ENCODE peak calls at places on chromosome 22, in five cellular contexts. X is IMR-90, L is H9, P is H1, B is neuronal stem cell. I is an unnamed sample.

GRCh38 chr22:40258463-40259046 is 80.8 kb downstream of the TNRC6B start:
- DNase-seq in X (peak; percentile 40), L (no peak), P (no peak), B (no peak), I (peak; percentile 13)

GRCh38 chr22:29813563-29813962 is 24.5 kb downstream of the ASCC2 start:
- DNase-seq in X (no peak), L (no peak), P (no peak), B (no peak), I (peak; percentile 74)

GRCh38 chr22:26295583-26296126 is 126.4 kb downstream of the SEZ6L start:
- DNase-seq in X (no peak), L (no peak), P (no peak), B (no peak), I (no peak)

GRCh38 chr22:27726726-27727449 is 74.7 kb downstream of the MN1 start:
- DNase-seq in X (peak; percentile 34), L (no peak), P (no peak), B (no peak), I (peak; percentile 3)

GRCh38 chr22:33028191-33028700 is 29.9 kb downstream of the SYN3 start:
- DNase-seq in X (no peak), L (no peak), P (peak; percentile 39), B (no peak), I (no peak)

GRCh38 chr22:19806213-19807160 is 45.9 kb downstream of the TBX1 start:
- DNase-seq in X (no peak), L (no peak), P (no peak), B (no peak), I (no peak)

GRCh38 chr22:36350751-36351594 is 36.8 kb downstream of the MYH9 start:
- DNase-seq in X (peak; percentile 75), L (no peak), P (no peak), B (no peak), I (peak; percentile 58)

GRCh38 chr22:23501244-23501643 is 78.8 kb downstream of the IGLL1 start:
- DNase-seq in X (no peak), L (no peak), P (no peak), B (no peak), I (no peak)

GRCh38 chr22:37485006-37485713 is 1.0 kb downstream of the MFNG start:
- DNase-seq in X (no peak), L (no peak), P (no peak), B (no peak), I (no peak)

GRCh38 chr22:17888855-17889254 is 114.6 kb upstream of the BID start:
- DNase-seq in X (peak; percentile 47), L (peak; percentile 63), P (peak; percentile 60), B (no peak), I (no peak)

GRCh38 chr22:40498454-40499186 is 128.2 kb downstream of the SGSM3 start:
- DNase-seq in X (peak; percentile 97), L (no peak), P (no peak), B (no peak), I (peak; percentile 91)

GRCh38 chr22:47177334-47177815 is 414.9 kb downstream of the TBC1D22A start:
- DNase-seq in X (no peak), L (peak; percentile 11), P (no peak), B (no peak), I (no peak)

GRCh38 chr22:23180301-23180892 is at the start of gene BCR:
- DNase-seq in X (peak; percentile 65), L (no peak), P (no peak), B (no peak), I (peak; percentile 74)

GRCh38 chr22:24421428-24421931 is 5.9 kb upstream of the ADORA2A start:
- DNase-seq in X (no peak), L (peak; percentile 91), P (peak; percentile 84), B (no peak), I (no peak)

GRCh38 chr22:33796494-33796893 is 123.8 kb downstream of the LARGE1 start:
- DNase-seq in X (no peak), L (no peak), P (no peak), B (no peak), I (no peak)

GRCh38 chr22:26681395-26681821 is 24.0 kb downstream of the MIAT start:
- DNase-seq in X (peak; percentile 67), L (peak; percentile 77), P (peak; percentile 60), B (peak; percentile 62), I (no peak)

GRCh38 chr22:40425082-40425481 is 54.7 kb downstream of the SGSM3 start:
- DNase-seq in X (no peak), L (no peak), P (no peak), B (no peak), I (no peak)

GRCh38 chr22:26998134-26998533 is 340.7 kb downstream of the MIAT start:
- DNase-seq in X (no peak), L (no peak), P (no peak), B (no peak), I (no peak)

GRCh38 chr22:24694971-24695928 is 79.3 kb downstream of the PIWIL3 start:
- DNase-seq in X (no peak), L (no peak), P (no peak), B (no peak), I (no peak)

GRCh38 chr22:42270512-42271190 is at the start of gene TCF20:
- DNase-seq in X (peak; percentile 62), L (no peak), P (peak; percentile 78), B (peak; percentile 71), I (peak; percentile 80)

GRCh38 chr22:42270178-42270511 is 308 bp downstream of the TCF20 start:
- DNase-seq in X (no peak), L (no peak), P (peak; percentile 73), B (no peak), I (no peak)

GRCh38 chr22:42268852-42269406 is 1.5 kb downstream of the TCF20 start:
- DNase-seq in X (no peak), L (no peak), P (no peak), B (no peak), I (no peak)

GRCh38 chr22:42271191-42271813 is 849 bp upstream of the TCF20 start:
- DNase-seq in X (no peak), L (no peak), P (no peak), B (no peak), I (no peak)

DNA sequence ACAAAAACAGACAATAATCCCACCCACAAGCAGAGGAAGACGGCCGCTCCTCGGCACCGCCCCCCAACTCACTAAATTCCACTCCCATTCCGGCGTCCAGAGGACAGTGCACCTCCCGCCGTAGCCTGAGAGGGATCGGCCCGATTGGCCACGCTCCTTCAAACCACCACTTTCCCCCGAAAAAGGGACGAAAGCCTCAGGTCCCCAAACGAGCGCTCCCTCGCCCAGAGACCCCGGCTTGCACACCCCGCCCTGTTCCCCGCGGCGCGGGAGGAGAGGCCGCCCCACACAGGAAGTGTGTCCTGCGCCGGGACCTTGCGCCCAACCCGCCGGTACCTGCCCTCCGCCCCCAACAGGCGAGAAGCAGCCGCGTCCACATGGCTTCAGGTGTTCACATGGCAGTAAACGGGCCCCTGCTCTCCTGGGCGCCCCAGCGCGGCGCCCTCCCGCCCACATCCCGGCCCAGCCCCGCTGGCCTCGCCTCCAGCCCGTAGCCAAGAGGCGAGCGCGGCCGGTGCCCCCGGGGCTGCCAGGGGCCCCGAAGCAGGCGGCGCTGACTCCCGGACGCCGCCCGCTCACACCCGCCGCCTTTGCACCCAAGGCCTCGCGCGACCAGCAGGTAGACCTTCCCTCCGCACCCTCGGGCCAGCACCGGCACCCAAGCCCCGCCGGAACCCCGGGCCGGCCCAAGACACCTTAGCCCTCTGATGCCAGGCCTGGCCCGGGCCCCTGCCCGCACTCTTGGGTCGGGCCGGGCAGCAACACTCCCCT is 861 bp downstream of the TCF20 start:
- DNase-seq in X (no peak), L (peak; percentile 80), P (peak; percentile 84), B (no peak), I (peak; percentile 76)
- H3K14ac ChIP-seq in X (no peak overlapping the region), L (peak overlapping the region; percentile 37), P (no peak overlapping the region), B (peak overlapping the region; percentile 14), I (peak overlapping the region; percentile 95)

GRCh38 chr22:20919718-20920117 is 2.5 kb downstream of the CRKL start:
- DNase-seq in X (no peak), L (no peak), P (no peak), B (no peak), I (peak; percentile 43)

GRCh38 chr22:20912494-20912893 is 4.7 kb upstream of the CRKL start:
- DNase-seq in X (no peak), L (no peak), P (no peak), B (no peak), I (no peak)

GRCh38 chr22:20920881-20921203 is 3.6 kb downstream of the CRKL start:
- DNase-seq in X (no peak), L (no peak), P (no peak), B (no peak), I (peak; percentile 22)

GRCh38 chr22:20918663-20919220 is 1.5 kb downstream of the CRKL start:
- DNase-seq in X (no peak), L (no peak), P (no peak), B (no peak), I (no peak)

GRCh38 chr22:20916916-20917810 is at the start of gene CRKL:
- DNase-seq in X (peak; percentile 97), L (peak; percentile 98), P (peak; percentile 94), B (peak; percentile 98), I (peak; percentile 100)
- H3K14ac ChIP-seq in X (peak within 1 kb of the TSS; percentile 98), L (peak within 1 kb of the TSS; percentile 96), P (no peak within 1 kb of the TSS), B (peak within 1 kb of the TSS; percentile 84), I (peak within 1 kb of the TSS; percentile 99)

GRCh38 chr22:46035742-46036557 is 59.0 kb upstream of the WNT7B start:
- DNase-seq in X (peak; percentile 98), L (peak; percentile 100), P (peak; percentile 100), B (peak; percentile 99), I (peak; percentile 100)
- H3K14ac ChIP-seq in X (peak overlapping the region; percentile 95), L (no peak overlapping the region), P (no peak overlapping the region), B (peak overlapping the region; percentile 59), I (peak overlapping the region; percentile 86)

GRCh38 chr22:38504731-38505594 is 1.1 kb downstream of the DDX17 start:
- DNase-seq in X (peak; percentile 48), L (no peak), P (no peak), B (peak; percentile 27), I (no peak)
- H3K14ac ChIP-seq in X (peak overlapping the region; percentile 99), L (peak overlapping the region; percentile 71), P (peak overlapping the region; percentile 79), B (no peak overlapping the region), I (peak overlapping the region; percentile 99)

DNA sequence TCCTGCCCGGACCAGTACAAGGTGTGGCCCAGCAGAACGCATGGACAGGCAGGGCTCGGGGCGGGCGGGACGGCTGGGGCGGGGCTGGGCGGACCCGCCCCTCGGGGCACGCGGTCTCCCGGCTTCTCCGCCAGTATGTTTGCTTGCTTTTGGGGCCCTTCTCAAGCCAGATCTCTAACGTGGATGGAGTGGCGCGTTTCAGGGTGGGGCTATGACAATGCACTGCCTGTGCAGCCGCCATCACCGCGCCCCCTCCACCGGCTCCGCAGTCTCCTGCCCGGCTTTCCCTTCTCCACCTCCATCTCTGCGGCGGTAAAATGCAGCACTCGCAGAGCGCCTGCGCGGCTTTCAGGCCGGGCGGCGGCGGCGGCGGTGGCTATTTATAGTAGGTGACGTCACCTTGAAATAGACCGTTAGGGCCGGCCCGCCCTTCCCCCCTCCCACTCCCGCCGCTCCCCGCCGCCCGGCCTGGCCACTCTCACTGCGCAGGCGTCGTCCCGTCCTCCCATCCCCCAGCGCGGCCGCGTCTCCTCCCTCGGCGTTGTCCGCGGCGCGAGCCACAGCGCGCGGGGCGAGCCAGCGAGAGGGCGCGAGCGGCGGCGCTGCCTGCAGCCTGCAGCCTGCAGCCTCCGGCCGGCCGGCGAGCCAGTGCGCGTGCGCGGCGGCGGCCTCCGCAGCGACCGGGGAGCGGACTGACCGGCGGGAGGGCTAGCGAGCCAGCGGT is at the start of gene YWHAH:
- DNase-seq in X (peak; percentile 89), L (peak; percentile 94), P (peak; percentile 95), B (peak; percentile 96), I (peak; percentile 92)
- H3K14ac ChIP-seq in X (peak within 1 kb of the TSS; percentile 98), L (peak within 1 kb of the TSS; percentile 99), P (peak within 1 kb of the TSS; percentile 37), B (peak within 1 kb of the TSS; percentile 87), I (peak within 1 kb of the TSS; percentile 100)

GRCh38 chr22:50200333-50201190 is at the start of gene SELENOO:
- DNase-seq in X (peak; percentile 77), L (peak; percentile 92), P (peak; percentile 85), B (peak; percentile 87), I (peak; percentile 84)
- H3K14ac ChIP-seq in X (no peak within 1 kb of the TSS), L (no peak within 1 kb of the TSS), P (no peak within 1 kb of the TSS), B (no peak within 1 kb of the TSS), I (peak within 1 kb of the TSS; percentile 61)